ENCODE peak calls at places on chromosomes 3 and 15, in four cellular contexts. One of them, this sample, is unnamed.

GRCh38 chr3:29239377-29239776 is 41.5 kb upstream of the RBMS3 start:
- DNase-seq in HTR-8/SVneo: no peak
- DNase-seq in caudate nucleus: no peak
- DNase-seq in GM12864: no peak
- DNase-seq in this sample: no peak

GRCh38 chr3:72054976-72055375 is 270.0 kb upstream of the PROK2 start:
- DNase-seq in HTR-8/SVneo: no peak
- DNase-seq in caudate nucleus: no peak
- DNase-seq in GM12864: no peak
- DNase-seq in this sample: no peak

GRCh38 chr3:65685621-65686020 is 353.1 kb downstream of the MAGI1 start:
- DNase-seq in caudate nucleus: no peak
- DNase-seq in GM12864: no peak
- DNase-seq in HTR-8/SVneo: no peak
- DNase-seq in this sample: no peak

GRCh38 chr15:25884354-25884753 is 21.2 kb upstream of the ATP10A start:
- DNase-seq in caudate nucleus: no peak
- DNase-seq in HTR-8/SVneo: no peak
- DNase-seq in GM12864: no peak
- DNase-seq in this sample: no peak

GRCh38 chr15:83287541-83288027 is 3.1 kb upstream of the BNC1 start:
- DNase-seq in GM12864: no peak
- DNase-seq in HTR-8/SVneo: peak
- DNase-seq in caudate nucleus: no peak
- DNase-seq in this sample: no peak

GRCh38 chr3:167406876-167407492 is 26.9 kb upstream of the ZBBX start:
- DNase-seq in GM12864: no peak
- DNase-seq in caudate nucleus: peak
- DNase-seq in HTR-8/SVneo: peak
- DNase-seq in this sample: peak

GRCh38 chr15:35444557-35445204 is 101.3 kb downstream of the DPH6 start:
- DNase-seq in HTR-8/SVneo: peak
- DNase-seq in caudate nucleus: no peak
- DNase-seq in GM12864: peak
- DNase-seq in this sample: no peak

GRCh38 chr15:87477759-87478687 is 778.5 kb downstream of the NTRK3 start:
- DNase-seq in caudate nucleus: peak
- DNase-seq in HTR-8/SVneo: peak
- DNase-seq in GM12864: no peak
- DNase-seq in this sample: peak

GRCh38 chr15:63915888-63916731 is 82.4 kb upstream of the HERC1 start:
- DNase-seq in caudate nucleus: no peak
- DNase-seq in GM12864: no peak
- DNase-seq in HTR-8/SVneo: peak
- DNase-seq in this sample: no peak

GRCh38 chr3:32335365-32336122 is 56.1 kb upstream of the CMTM7 start:
- DNase-seq in caudate nucleus: no peak
- DNase-seq in GM12864: no peak
- DNase-seq in HTR-8/SVneo: no peak
- DNase-seq in this sample: no peak

GRCh38 chr3:179732661-179733348 is 80.0 kb downstream of the USP13 start:
- DNase-seq in HTR-8/SVneo: no peak
- DNase-seq in GM12864: no peak
- DNase-seq in caudate nucleus: no peak
- DNase-seq in this sample: peak

GRCh38 chr3:97009427-97010019 is 195.1 kb downstream of the EPHA6 start:
- DNase-seq in caudate nucleus: no peak
- DNase-seq in HTR-8/SVneo: no peak
- DNase-seq in GM12864: no peak
- DNase-seq in this sample: no peak